ENCODE peak calls at places on chromosomes 2 and 18, in ten cellular contexts. One of them, this sample, is unnamed.

GRCh38 chr2:120605231-120605935 is 130.3 kb upstream of the GLI2 start:
- DNase-seq in transverse colon: no peak
- DNase-seq in mucosa of descending colon: peak
- DNase-seq in Peyer's patch: no peak
- DNase-seq in right cardiac atrium: no peak
- DNase-seq in pancreas: peak
- DNase-seq in kidney epithelial cell: no peak
- DNase-seq in A673: no peak
- DNase-seq in breast epithelium: no peak
- DNase-seq in tibial nerve: no peak
- DNase-seq in this sample: no peak

GRCh38 chr2:67626076-67626475 is 228.9 kb downstream of the ETAA1 start:
- DNase-seq in transverse colon: no peak
- DNase-seq in mucosa of descending colon: no peak
- DNase-seq in Peyer's patch: no peak
- DNase-seq in right cardiac atrium: no peak
- DNase-seq in pancreas: no peak
- DNase-seq in kidney epithelial cell: no peak
- DNase-seq in A673: no peak
- DNase-seq in breast epithelium: no peak
- DNase-seq in tibial nerve: no peak
- DNase-seq in this sample: no peak

GRCh38 chr2:216211141-216211540 is 102.0 kb downstream of the XRCC5 start:
- DNase-seq in transverse colon: no peak
- DNase-seq in mucosa of descending colon: no peak
- DNase-seq in Peyer's patch: no peak
- DNase-seq in right cardiac atrium: no peak
- DNase-seq in pancreas: no peak
- DNase-seq in kidney epithelial cell: no peak
- DNase-seq in A673: no peak
- DNase-seq in breast epithelium: no peak
- DNase-seq in tibial nerve: no peak
- DNase-seq in this sample: no peak

GRCh38 chr2:132573444-132574007 is 96.5 kb downstream of the LYPD1 start:
- DNase-seq in transverse colon: no peak
- DNase-seq in mucosa of descending colon: no peak
- DNase-seq in Peyer's patch: no peak
- DNase-seq in right cardiac atrium: no peak
- DNase-seq in pancreas: no peak
- DNase-seq in kidney epithelial cell: no peak
- DNase-seq in A673: no peak
- DNase-seq in breast epithelium: no peak
- DNase-seq in tibial nerve: no peak
- DNase-seq in this sample: no peak

GRCh38 chr2:197433770-197434438 is 924 bp downstream of the SF3B1 start:
- DNase-seq in transverse colon: no peak
- DNase-seq in mucosa of descending colon: no peak
- DNase-seq in Peyer's patch: no peak
- DNase-seq in right cardiac atrium: no peak
- DNase-seq in pancreas: no peak
- DNase-seq in kidney epithelial cell: no peak
- DNase-seq in A673: no peak
- DNase-seq in breast epithelium: no peak
- DNase-seq in tibial nerve: no peak
- DNase-seq in this sample: peak

GRCh38 chr2:230441188-230441897 is 25.3 kb downstream of the SP100 start:
- DNase-seq in transverse colon: peak
- DNase-seq in mucosa of descending colon: peak
- DNase-seq in Peyer's patch: peak
- DNase-seq in right cardiac atrium: peak
- DNase-seq in pancreas: no peak
- DNase-seq in kidney epithelial cell: no peak
- DNase-seq in A673: no peak
- DNase-seq in breast epithelium: peak
- DNase-seq in tibial nerve: peak
- DNase-seq in this sample: peak

GRCh38 chr2:11669454-11670291 is at the start of gene NTSR2:
- DNase-seq in transverse colon: peak
- DNase-seq in mucosa of descending colon: no peak
- DNase-seq in Peyer's patch: no peak
- DNase-seq in right cardiac atrium: peak
- DNase-seq in pancreas: peak
- DNase-seq in kidney epithelial cell: no peak
- DNase-seq in A673: peak
- DNase-seq in breast epithelium: no peak
- DNase-seq in tibial nerve: no peak
- DNase-seq in this sample: no peak

GRCh38 chr2:196464311-196464710 is 175.2 kb upstream of the CCDC150 start:
- DNase-seq in transverse colon: no peak
- DNase-seq in mucosa of descending colon: no peak
- DNase-seq in Peyer's patch: no peak
- DNase-seq in right cardiac atrium: no peak
- DNase-seq in pancreas: no peak
- DNase-seq in kidney epithelial cell: no peak
- DNase-seq in A673: no peak
- DNase-seq in breast epithelium: no peak
- DNase-seq in tibial nerve: no peak
- DNase-seq in this sample: no peak

GRCh38 chr18:58682429-58683069 is 11.3 kb downstream of the MALT1 start:
- DNase-seq in transverse colon: peak
- DNase-seq in mucosa of descending colon: no peak
- DNase-seq in Peyer's patch: peak
- DNase-seq in right cardiac atrium: peak
- DNase-seq in pancreas: peak
- DNase-seq in kidney epithelial cell: peak
- DNase-seq in A673: peak
- DNase-seq in breast epithelium: peak
- DNase-seq in tibial nerve: peak
- DNase-seq in this sample: no peak

GRCh38 chr2:235779444-235779896 is 285.6 kb downstream of the AGAP1 start:
- DNase-seq in transverse colon: peak
- DNase-seq in mucosa of descending colon: no peak
- DNase-seq in Peyer's patch: peak
- DNase-seq in right cardiac atrium: peak
- DNase-seq in pancreas: peak
- DNase-seq in kidney epithelial cell: peak
- DNase-seq in A673: peak
- DNase-seq in breast epithelium: peak
- DNase-seq in tibial nerve: peak
- DNase-seq in this sample: peak

GRCh38 chr2:220279372-220279771 is 651.9 kb downstream of the SLC4A3 start:
- DNase-seq in transverse colon: no peak
- DNase-seq in mucosa of descending colon: no peak
- DNase-seq in Peyer's patch: no peak
- DNase-seq in right cardiac atrium: no peak
- DNase-seq in pancreas: no peak
- DNase-seq in kidney epithelial cell: peak
- DNase-seq in A673: no peak
- DNase-seq in breast epithelium: no peak
- DNase-seq in tibial nerve: no peak
- DNase-seq in this sample: no peak

GRCh38 chr18:79950440-79951341 is 762 bp downstream of the SLC66A2 start:
- DNase-seq in transverse colon: peak
- DNase-seq in mucosa of descending colon: peak
- DNase-seq in Peyer's patch: peak
- DNase-seq in right cardiac atrium: no peak
- DNase-seq in pancreas: peak
- DNase-seq in kidney epithelial cell: no peak
- DNase-seq in A673: peak
- DNase-seq in breast epithelium: no peak
- DNase-seq in tibial nerve: no peak
- DNase-seq in this sample: peak

GRCh38 chr2:172344159-172344558 is 83.2 kb upstream of the ITGA6 start:
- DNase-seq in transverse colon: no peak
- DNase-seq in mucosa of descending colon: no peak
- DNase-seq in Peyer's patch: no peak
- DNase-seq in right cardiac atrium: no peak
- DNase-seq in pancreas: no peak
- DNase-seq in kidney epithelial cell: no peak
- DNase-seq in A673: no peak
- DNase-seq in breast epithelium: no peak
- DNase-seq in tibial nerve: no peak
- DNase-seq in this sample: no peak
- H3K4me3 ChIP-seq in transverse colon: no peak
- H3K4me3 ChIP-seq in mucosa of descending colon: no peak
- H3K4me3 ChIP-seq in Peyer's patch: no peak
- H3K4me3 ChIP-seq in right cardiac atrium: no peak
- H3K4me3 ChIP-seq in pancreas: no peak
- H3K4me3 ChIP-seq in kidney epithelial cell: no peak
- H3K4me3 ChIP-seq in A673: no peak
- H3K4me3 ChIP-seq in breast epithelium: no peak
- H3K4me3 ChIP-seq in tibial nerve: no peak
- H3K4me3 ChIP-seq in this sample: no peak

GRCh38 chr2:30148850-30149249 is 2.0 kb downstream of the YPEL5 start:
- DNase-seq in transverse colon: no peak
- DNase-seq in mucosa of descending colon: no peak
- DNase-seq in Peyer's patch: no peak
- DNase-seq in right cardiac atrium: no peak
- DNase-seq in pancreas: no peak
- DNase-seq in kidney epithelial cell: no peak
- DNase-seq in A673: no peak
- DNase-seq in breast epithelium: no peak
- DNase-seq in tibial nerve: no peak
- DNase-seq in this sample: peak
- H3K4me3 ChIP-seq in transverse colon: no peak
- H3K4me3 ChIP-seq in mucosa of descending colon: no peak
- H3K4me3 ChIP-seq in Peyer's patch: peak
- H3K4me3 ChIP-seq in right cardiac atrium: no peak
- H3K4me3 ChIP-seq in pancreas: no peak
- H3K4me3 ChIP-seq in kidney epithelial cell: no peak
- H3K4me3 ChIP-seq in A673: peak
- H3K4me3 ChIP-seq in breast epithelium: no peak
- H3K4me3 ChIP-seq in tibial nerve: no peak
- H3K4me3 ChIP-seq in this sample: peak

GRCh38 chr18:23969664-23970063 is 44.9 kb upstream of the TTC39C start:
- DNase-seq in transverse colon: no peak
- DNase-seq in mucosa of descending colon: no peak
- DNase-seq in Peyer's patch: peak
- DNase-seq in right cardiac atrium: no peak
- DNase-seq in pancreas: no peak
- DNase-seq in kidney epithelial cell: no peak
- DNase-seq in A673: no peak
- DNase-seq in breast epithelium: no peak
- DNase-seq in tibial nerve: no peak
- DNase-seq in this sample: no peak

GRCh38 chr18:23964282-23965238 is 50.0 kb upstream of the TTC39C start:
- DNase-seq in transverse colon: peak
- DNase-seq in mucosa of descending colon: peak
- DNase-seq in Peyer's patch: peak
- DNase-seq in right cardiac atrium: no peak
- DNase-seq in pancreas: no peak
- DNase-seq in kidney epithelial cell: no peak
- DNase-seq in A673: no peak
- DNase-seq in breast epithelium: no peak
- DNase-seq in tibial nerve: no peak
- DNase-seq in this sample: peak

GRCh38 chr18:23968638-23969037 is 45.9 kb upstream of the TTC39C start:
- DNase-seq in transverse colon: no peak
- DNase-seq in mucosa of descending colon: no peak
- DNase-seq in Peyer's patch: peak
- DNase-seq in right cardiac atrium: no peak
- DNase-seq in pancreas: no peak
- DNase-seq in kidney epithelial cell: no peak
- DNase-seq in A673: no peak
- DNase-seq in breast epithelium: no peak
- DNase-seq in tibial nerve: no peak
- DNase-seq in this sample: no peak

GRCh38 chr18:23966909-23967308 is 47.6 kb upstream of the TTC39C start:
- DNase-seq in transverse colon: no peak
- DNase-seq in mucosa of descending colon: no peak
- DNase-seq in Peyer's patch: peak
- DNase-seq in right cardiac atrium: no peak
- DNase-seq in pancreas: no peak
- DNase-seq in kidney epithelial cell: no peak
- DNase-seq in A673: no peak
- DNase-seq in breast epithelium: no peak
- DNase-seq in tibial nerve: no peak
- DNase-seq in this sample: no peak

DNA sequence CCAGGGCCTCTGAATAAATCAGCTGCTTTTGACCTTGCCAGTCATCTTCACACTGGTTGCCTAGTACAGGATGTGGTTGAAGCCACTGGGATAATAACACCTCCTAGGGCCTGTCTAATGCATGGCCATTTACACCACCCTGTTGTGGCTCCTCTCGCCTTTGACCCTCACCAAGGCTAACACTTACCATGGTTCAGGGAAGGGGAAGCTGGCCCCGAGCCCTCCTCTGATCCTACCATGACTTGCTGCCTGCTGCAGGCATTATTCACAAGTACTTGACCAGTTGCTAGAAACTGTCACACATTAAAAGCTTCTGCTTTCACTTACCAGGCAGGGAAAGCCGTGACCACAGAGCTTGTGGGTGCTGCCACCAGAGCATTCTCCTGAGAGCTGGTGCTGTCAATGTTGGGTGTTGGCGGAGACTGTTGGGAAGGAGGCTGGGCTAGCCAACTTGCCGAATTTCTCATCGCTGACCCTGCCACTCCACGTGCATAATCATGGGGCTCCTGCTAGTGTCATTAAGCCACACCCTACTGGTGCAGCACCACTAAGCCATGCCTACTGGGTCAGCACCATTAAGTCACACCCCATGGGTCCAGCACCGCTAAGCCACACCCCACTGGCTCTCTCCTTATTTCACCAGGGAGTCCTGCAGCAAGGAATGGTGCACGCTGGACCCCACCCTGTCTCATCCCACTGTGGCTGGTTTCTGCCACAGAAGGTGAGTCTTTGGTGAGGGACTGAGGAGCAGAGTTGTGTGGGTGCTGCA is 47.0 kb upstream of the TTC39C start:
- DNase-seq in transverse colon: no peak
- DNase-seq in mucosa of descending colon: peak
- DNase-seq in Peyer's patch: peak
- DNase-seq in right cardiac atrium: no peak
- DNase-seq in pancreas: no peak
- DNase-seq in kidney epithelial cell: no peak
- DNase-seq in A673: no peak
- DNase-seq in breast epithelium: no peak
- DNase-seq in tibial nerve: no peak
- DNase-seq in this sample: no peak
- H3K4me3 ChIP-seq in transverse colon: no peak
- H3K4me3 ChIP-seq in mucosa of descending colon: no peak
- H3K4me3 ChIP-seq in Peyer's patch: no peak
- H3K4me3 ChIP-seq in right cardiac atrium: no peak
- H3K4me3 ChIP-seq in pancreas: no peak
- H3K4me3 ChIP-seq in kidney epithelial cell: no peak
- H3K4me3 ChIP-seq in A673: no peak
- H3K4me3 ChIP-seq in breast epithelium: no peak
- H3K4me3 ChIP-seq in tibial nerve: no peak
- H3K4me3 ChIP-seq in this sample: peak

GRCh38 chr2:39121523-39122063 is 742 bp upstream of the SOS1 start:
- DNase-seq in transverse colon: no peak
- DNase-seq in mucosa of descending colon: no peak
- DNase-seq in Peyer's patch: no peak
- DNase-seq in right cardiac atrium: no peak
- DNase-seq in pancreas: no peak
- DNase-seq in kidney epithelial cell: no peak
- DNase-seq in A673: no peak
- DNase-seq in breast epithelium: no peak
- DNase-seq in tibial nerve: no peak
- DNase-seq in this sample: no peak
- H3K4me3 ChIP-seq in transverse colon: peak
- H3K4me3 ChIP-seq in mucosa of descending colon: peak
- H3K4me3 ChIP-seq in Peyer's patch: peak
- H3K4me3 ChIP-seq in right cardiac atrium: peak
- H3K4me3 ChIP-seq in pancreas: peak
- H3K4me3 ChIP-seq in kidney epithelial cell: peak
- H3K4me3 ChIP-seq in A673: peak
- H3K4me3 ChIP-seq in breast epithelium: peak
- H3K4me3 ChIP-seq in tibial nerve: peak
- H3K4me3 ChIP-seq in this sample: peak